ENCODE peak calls at places on chromosomes 4 and X, in five cellular contexts. W, T, A, G and N are unnamed samples.

GRCh38 chr4:133150643-133151300 is 1.7 kb downstream of the PCDH10 start:
- DNase-seq in W (no peak), G (no peak), T (no peak), A (no peak), N (no peak)

GRCh38 chr4:174259580-174259979 is 23.9 kb downstream of the FBXO8 start:
- DNase-seq in A (no peak), T (no peak), G (no peak), W (no peak), N (no peak)

GRCh38 chrX:102044496-102044895 is 81.0 kb upstream of the TCEAL2 start:
- DNase-seq in G (no peak), W (no peak), A (no peak), T (no peak), N (no peak)

GRCh38 chr4:113394108-113394729 is 344.8 kb downstream of the ANK2 start:
- DNase-seq in T (no peak), G (no peak), W (peak), A (no peak), N (no peak)

GRCh38 chr4:176752191-176752749 is 40.5 kb downstream of the VEGFC start:
- DNase-seq in G (no peak), W (no peak), T (no peak), A (no peak), N (no peak)

GRCh38 chr4:22712541-22712940 is 19.8 kb downstream of the GBA3 start:
- DNase-seq in G (no peak), A (no peak), W (no peak), T (no peak), N (no peak)

GRCh38 chr4:15855804-15856475 is 77.8 kb downstream of the CD38 start:
- DNase-seq in A (no peak), W (no peak), T (no peak), G (no peak), N (no peak)

GRCh38 chr4:81359207-81359606 is 112.5 kb downstream of the RASGEF1B start:
- DNase-seq in T (no peak), G (no peak), W (no peak), A (peak), N (no peak)

GRCh38 chr4:3312362-3312761 is 19.5 kb downstream of the RGS12 start:
- DNase-seq in W (no peak), A (no peak), T (peak), G (no peak), N (no peak)

GRCh38 chr4:168618577-168619265 is 121.9 kb downstream of the PALLD start:
- DNase-seq in T (no peak), W (peak), A (peak), G (no peak), N (no peak)

GRCh38 chr4:186724861-186725419 is 1.3 kb upstream of the FAT1 start:
- DNase-seq in A (peak), T (no peak), W (no peak), G (no peak), N (no peak)

GRCh38 chrX:147912093-147912801 is 528 bp downstream of the FMR1 start:
- DNase-seq in W (peak), A (peak), G (peak), T (peak), N (no peak)

GRCh38 chrX:147913570-147913969 is 1.9 kb downstream of the FMR1 start:
- DNase-seq in W (no peak), T (no peak), G (no peak), A (no peak), N (no peak)

GRCh38 chrX:147911192-147912022 is at the start of gene FMR1:
- DNase-seq in T (peak), W (peak), A (peak), G (peak), N (no peak)

GRCh38 chrX:147916375-147916968 is 4.8 kb downstream of the FMR1 start:
- DNase-seq in G (no peak), W (no peak), A (no peak), T (no peak), N (no peak)

GRCh38 chrX:147914609-147915008 is 2.9 kb downstream of the FMR1 start:
- DNase-seq in W (no peak), A (no peak), G (no peak), T (no peak), N (no peak)
- H3K27ac ChIP-seq in W (no peak), A (no peak), G (no peak), T (no peak), N (no peak)

GRCh38 chr4:96543346-96543745 is 703.5 kb downstream of the PDHA2 start:
- DNase-seq in A (no peak), W (no peak), T (no peak), G (no peak), N (no peak)
- H3K27ac ChIP-seq in A (no peak), W (no peak), T (no peak), G (no peak), N (no peak)

DNA sequence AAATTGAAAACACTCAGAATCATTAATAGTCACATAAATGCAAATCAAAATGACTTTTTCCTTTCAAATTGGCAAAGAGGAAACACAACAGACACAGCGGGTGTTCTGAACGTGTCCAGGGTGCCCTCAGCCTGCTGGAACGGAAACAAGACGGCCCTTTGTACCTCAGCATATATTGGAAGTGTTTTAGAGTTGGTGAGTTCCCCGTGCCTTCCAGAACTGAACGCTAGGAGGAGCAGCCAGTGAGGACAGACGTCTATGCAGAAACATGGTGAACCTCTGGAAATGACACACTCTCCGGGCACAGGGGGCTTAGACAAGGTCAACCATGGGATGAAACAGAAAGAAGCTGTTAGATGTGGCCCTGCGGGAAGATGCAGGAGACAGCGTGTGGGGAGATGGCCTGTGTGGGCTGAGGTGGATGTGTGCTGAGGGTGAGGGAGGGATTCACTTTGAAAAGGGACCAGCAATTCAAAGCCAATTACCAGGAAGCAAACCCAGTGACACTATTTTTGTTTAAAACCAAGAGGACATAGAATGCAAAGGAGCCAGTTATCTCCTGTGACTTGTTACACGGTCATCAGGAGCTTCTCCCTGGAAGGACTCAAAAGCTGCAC is 40.4 kb downstream of the RNF212 start:
- DNase-seq in G (peak), W (peak), T (peak), A (peak), N (no peak)
- H3K27ac ChIP-seq in G (no peak), W (no peak), T (no peak), A (no peak), N (no peak)

GRCh38 chrX:108130889-108131288 is 39.3 kb downstream of the ATG4A start:
- DNase-seq in G (no peak), W (no peak), T (no peak), A (no peak), N (no peak)

GRCh38 chrX:108122748-108123147 is 31.2 kb downstream of the ATG4A start:
- DNase-seq in W (no peak), T (no peak), A (peak), G (no peak), N (no peak)

GRCh38 chrX:108131471-108131870 is 39.9 kb downstream of the ATG4A start:
- DNase-seq in G (no peak), A (peak), W (peak), T (no peak), N (no peak)

GRCh38 chrX:108123591-108124366 is 32.2 kb downstream of the ATG4A start:
- DNase-seq in A (no peak), G (no peak), W (no peak), T (no peak), N (no peak)

DNA sequence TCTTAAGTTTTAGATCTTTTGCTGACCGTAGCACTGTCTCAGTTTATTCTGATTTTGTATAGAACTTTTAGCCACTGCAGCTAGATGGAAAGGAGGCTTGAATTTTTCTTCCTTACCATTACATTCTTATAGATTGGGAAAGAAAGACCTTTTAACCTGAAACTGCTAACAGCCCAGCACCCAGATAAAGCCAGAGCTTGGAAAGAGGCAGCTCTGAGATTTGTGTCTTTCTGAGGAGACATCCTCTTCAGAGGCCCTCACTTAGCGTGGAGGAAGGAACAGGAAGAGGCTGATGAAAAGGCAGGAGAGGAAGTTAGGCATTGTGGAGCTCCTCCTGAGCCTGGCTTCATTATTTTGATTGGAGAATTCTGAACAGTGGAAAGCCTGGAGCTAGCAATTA is 35.1 kb downstream of the ATG4A start:
- DNase-seq in G (no peak), W (no peak), T (no peak), A (peak), N (no peak)
- H3K27ac ChIP-seq in G (no peak), W (no peak), T (no peak), A (no peak), N (no peak)

GRCh38 chrX:46573331-46573895 is at the start of gene CHST7:
- DNase-seq in A (peak), T (peak), G (peak), W (peak), N (no peak)

GRCh38 chrX:46574941-46575381 is 1.4 kb downstream of the CHST7 start:
- DNase-seq in W (no peak), A (no peak), G (peak), T (no peak), N (no peak)

GRCh38 chrX:46573896-46574336 is 351 bp downstream of the CHST7 start:
- DNase-seq in A (peak), T (peak), G (peak), W (peak), N (no peak)

GRCh38 chrX:46575586-46575985 is 2.0 kb downstream of the CHST7 start:
- DNase-seq in A (no peak), T (no peak), G (no peak), W (peak), N (no peak)

DNA sequence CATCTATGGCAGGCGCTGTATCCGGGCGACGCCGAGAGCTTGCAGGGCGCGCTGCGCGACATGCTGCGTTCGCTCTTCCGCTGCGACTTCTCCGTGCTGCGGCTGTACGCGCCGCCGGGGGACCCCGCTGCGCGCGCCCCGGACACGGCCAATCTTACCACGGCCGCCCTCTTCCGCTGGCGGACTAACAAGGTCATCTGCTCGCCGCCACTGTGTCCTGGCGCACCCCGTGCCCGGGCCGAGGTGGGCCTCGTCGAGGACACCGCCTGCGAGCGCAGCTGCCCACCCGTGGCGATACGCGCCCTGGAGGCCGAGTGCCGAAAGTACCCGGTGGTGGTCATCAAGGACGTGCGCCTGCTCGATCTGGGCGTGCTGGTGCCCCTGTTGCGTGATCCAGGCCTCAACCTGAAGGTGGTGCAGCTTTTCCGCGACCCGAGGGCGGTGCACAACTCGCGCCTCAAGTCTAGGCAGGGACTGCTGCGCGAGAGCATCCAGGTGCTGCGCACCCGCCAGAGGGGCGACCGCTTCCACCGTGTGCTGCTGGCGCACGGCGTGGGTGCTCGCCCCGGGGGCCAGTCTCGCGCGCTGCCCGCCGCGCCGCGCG is 874 bp downstream of the CHST7 start:
- DNase-seq in G (peak), W (no peak), T (peak), A (no peak), N (no peak)
- H3K27ac ChIP-seq in G (peak), W (peak), T (no peak), A (no peak), N (peak)

GRCh38 chrX:136147966-136148365 is 633 bp downstream of the FHL1 start:
- DNase-seq in W (no peak), G (no peak), A (no peak), T (peak), N (no peak)
- H3K27ac ChIP-seq in W (no peak), G (no peak), A (peak), T (peak), N (peak)

GRCh38 chr4:38319456-38320348 is 344.3 kb upstream of the KLF3 start:
- DNase-seq in T (peak), W (peak), A (peak), G (peak), N (peak)
- H3K27ac ChIP-seq in T (peak), W (peak), A (peak), G (peak), N (peak)